ENCODE peak calls at places on chromosomes 1 and 21, in four cellular contexts. F is progenitor cell of endocrine pancreas, D is glutamatergic neuron, U is ovary. J is an unnamed sample.

GRCh38 chr1:66996018-66996682 is 57.8 kb downstream of the SLC35D1 start:
- DNase-seq in D (peak), F (peak), U (peak), J (no peak)

GRCh38 chr1:14602131-14602530 is 3.6 kb downstream of the KAZN start:
- DNase-seq in D (no peak), U (peak), F (no peak), J (no peak)

GRCh38 chr1:174942547-174943255 is 57.0 kb upstream of the CACYBP start:
- DNase-seq in U (no peak), F (no peak), D (no peak), J (no peak)

GRCh38 chr21:38244885-38245869 is 11.6 kb upstream of the KCNJ15 start:
- DNase-seq in U (no peak), F (no peak), D (no peak), J (no peak)

GRCh38 chr1:168752171-168752570 is 23.2 kb upstream of the DPT start:
- DNase-seq in F (no peak), U (no peak), D (no peak), J (no peak)

GRCh38 chr1:182633657-182634281 is 29.6 kb upstream of the RGS16 start:
- DNase-seq in F (no peak), D (peak), U (no peak), J (no peak)

GRCh38 chr1:8420318-8420717 is 102.4 kb downstream of the SLC45A1 start:
- DNase-seq in D (no peak), F (no peak), U (no peak), J (no peak)

GRCh38 chr1:89065077-89065868 is at the start of gene GBP1:
- DNase-seq in U (no peak), F (no peak), D (no peak), J (no peak)

GRCh38 chr1:1270813-1271212 is 2.8 kb downstream of the UBE2J2 start:
- DNase-seq in D (no peak), F (no peak), U (no peak), J (no peak)

GRCh38 chr1:14738647-14739046 is 140.2 kb downstream of the KAZN start:
- DNase-seq in F (no peak), U (no peak), D (no peak), J (no peak)

GRCh38 chr1:220811695-220812094 is 25.0 kb downstream of the MTARC1 start:
- DNase-seq in D (no peak), U (no peak), F (no peak), J (no peak)

GRCh38 chr1:23645338-23645737 is 46.3 kb upstream of the RPL11 start:
- DNase-seq in D (no peak), U (no peak), F (no peak), J (no peak)

GRCh38 chr1:98344726-98345125 is 316.8 kb upstream of the SNX7 start:
- DNase-seq in U (no peak), D (no peak), F (no peak), J (no peak)

GRCh38 chr21:41953831-41954653 is at the start of gene C2CD2:
- DNase-seq in F (peak), U (peak), D (peak), J (no peak)

GRCh38 chr1:205528887-205529825 is 24.7 kb downstream of the CDK18 start:
- DNase-seq in D (peak), U (peak), F (peak), J (peak)

GRCh38 chr1:100584761-100585745 is 47.1 kb downstream of the GPR88 start:
- DNase-seq in U (no peak), F (no peak), D (no peak), J (no peak)

GRCh38 chr1:156126043-156126700 is 11.7 kb downstream of the LMNA start:
- DNase-seq in F (no peak), U (peak), D (peak), J (no peak)

GRCh38 chr1:3244539-3245315 is 175.7 kb downstream of the PRDM16 start:
- DNase-seq in D (no peak), F (no peak), U (no peak), J (no peak)

GRCh38 chr21:31310750-31311149 is 33.3 kb downstream of the TIAM1 start:
- DNase-seq in D (no peak), U (no peak), F (no peak), J (no peak)

GRCh38 chr1:163692266-163692665 is 370.5 kb downstream of the NUF2 start:
- DNase-seq in U (no peak), D (no peak), F (no peak), J (no peak)

GRCh38 chr1:26696645-26697440 is 1.0 kb downstream of the ARID1A start:
- DNase-seq in F (no peak), D (peak), U (peak), J (no peak)

GRCh38 chr1:203424861-203425667 is 50.5 kb upstream of the PRELP start:
- DNase-seq in U (no peak), D (no peak), F (no peak), J (no peak)

GRCh38 chr1:21175670-21176581 is 771 bp downstream of the EIF4G3 start:
- DNase-seq in D (peak), U (peak), F (peak), J (no peak)

GRCh38 chr1:202567747-202568146 is 142.5 kb downstream of the SYT2 start:
- DNase-seq in D (no peak), U (no peak), F (no peak), J (no peak)

GRCh38 chr1:100038401-100039306 is 68.9 kb downstream of the SLC35A3 start:
- DNase-seq in F (peak), U (peak), D (peak), J (peak)

GRCh38 chr1:89757532-89757931 is 63.3 kb upstream of the LRRC8D start:
- DNase-seq in F (no peak), U (no peak), D (no peak), J (no peak)

GRCh38 chr1:211036701-211037494 is 97.0 kb downstream of the KCNH1 start:
- DNase-seq in F (no peak), U (no peak), D (no peak), J (no peak)

GRCh38 chr1:192812420-192813209 is 3.8 kb downstream of the RGS2 start:
- DNase-seq in U (no peak), F (no peak), D (no peak), J (no peak)

GRCh38 chr1:68163220-68163619 is 69.1 kb downstream of the WLS start:
- DNase-seq in U (no peak), D (no peak), F (no peak), J (no peak)

GRCh38 chr1:68160021-68160420 is 72.3 kb downstream of the WLS start:
- DNase-seq in D (no peak), U (no peak), F (no peak), J (no peak)

GRCh38 chr1:68165665-68166064 is 66.7 kb downstream of the WLS start:
- DNase-seq in F (no peak), U (no peak), D (no peak), J (no peak)

GRCh38 chr1:68164970-68165369 is 67.4 kb downstream of the WLS start:
- DNase-seq in D (no peak), F (no peak), U (no peak), J (no peak)

GRCh38 chr1:68162761-68163160 is 69.6 kb downstream of the WLS start:
- DNase-seq in F (no peak), U (no peak), D (no peak), J (no peak)
- TF ChIP-seq CTCF in F (no peak), U (no peak), D (no peak), J (peak)

GRCh38 chr21:46092811-46093667 is 4.9 kb upstream of the COL6A2 start:
- DNase-seq in D (no peak), U (peak), F (no peak), J (no peak)
- TF ChIP-seq CTCF in D (no peak), U (no peak), F (no peak), J (no peak)

GRCh38 chr1:111739222-111739983 is at the start of gene INKA2:
- DNase-seq in D (peak), F (peak), U (peak), J (peak)
- TF ChIP-seq CTCF in D (no peak), F (no peak), U (peak), J (no peak)

GRCh38 chr1:158422215-158422614 is 3.8 kb downstream of the OR10K2 start:
- DNase-seq in D (no peak), U (no peak), F (no peak), J (no peak)

GRCh38 chr1:158426137-158426536 is at the start of gene OR10K2:
- DNase-seq in D (no peak), U (no peak), F (no peak), J (no peak)

DNA sequence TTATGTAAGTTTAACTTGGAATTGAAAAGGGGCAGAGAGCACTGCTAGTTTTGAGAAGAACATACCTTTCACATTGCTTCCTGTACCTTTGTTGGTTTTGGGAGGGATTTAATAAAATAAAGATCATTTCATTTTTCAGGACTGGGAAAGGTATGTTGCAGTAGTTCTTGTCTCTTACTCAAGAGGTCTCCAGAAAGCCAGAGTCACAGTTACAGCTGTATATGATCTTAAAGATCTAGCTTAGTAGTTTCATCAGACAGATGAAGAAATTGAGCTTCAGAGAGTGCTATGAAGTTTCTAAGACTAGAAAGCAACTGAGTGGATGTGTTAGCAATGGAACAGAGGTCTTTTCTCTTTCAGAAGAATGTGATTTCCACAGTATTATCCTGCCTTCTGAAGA is 1.0 kb downstream of the OR10K2 start:
- DNase-seq in U (no peak), F (no peak), D (no peak), J (no peak)
- TF ChIP-seq CTCF in U (no peak), F (no peak), D (no peak), J (no peak)

GRCh38 chr1:119670898-119671297 is 22.8 kb upstream of the ZNF697 start:
- DNase-seq in F (no peak), D (no peak), U (no peak), J (no peak)
- TF ChIP-seq CTCF in F (no peak), D (no peak), U (no peak), J (no peak)

DNA sequence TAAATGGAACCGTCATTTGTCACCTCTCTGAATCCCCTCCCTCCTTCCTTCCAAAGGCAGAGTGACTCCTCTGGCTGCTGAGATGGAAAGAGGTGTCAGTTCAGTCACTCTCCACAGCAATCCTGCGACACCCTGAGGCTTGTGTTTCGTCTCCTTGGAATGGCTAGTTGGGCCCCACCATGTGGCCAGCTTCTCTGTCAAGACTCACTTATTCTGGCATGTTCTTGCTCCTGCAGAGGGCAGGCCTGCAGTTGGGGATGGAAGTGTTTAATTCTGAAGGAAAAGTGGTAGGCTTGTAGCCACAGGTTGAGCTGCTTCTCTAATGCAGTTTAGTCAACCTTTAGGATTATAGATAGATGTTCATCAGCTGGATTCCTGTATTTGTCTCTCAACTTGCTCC is 149.6 kb downstream of the LMO4 start:
- DNase-seq in D (no peak), U (no peak), F (no peak), J (no peak)
- TF ChIP-seq CTCF in D (no peak), U (no peak), F (no peak), J (no peak)